ENCODE peak calls at places on chromosomes 6 and 20, in nine cellular contexts. One of them, this sample, is unnamed.
A peak's percentile ranks its signal among the peaks of the same experiment; 100 is the strongest.

GRCh38 chr6:78810146-78810545 is 57.2 kb upstream of the IRAK1BP1 start:
- DNase-seq in CD8-positive, alpha-beta T cell: no peak
- DNase-seq in PC-9: peak; percentile 22
- DNase-seq in body of pancreas: no peak
- DNase-seq in Panc1: no peak
- DNase-seq in neural progenitor cell: peak; percentile 70
- DNase-seq in upper lobe of right lung: no peak
- DNase-seq in fibroblast of lung: peak; percentile 3
- DNase-seq in breast epithelium: no peak
- DNase-seq in this sample: peak; percentile 87

GRCh38 chr6:37690964-37691735 is 6.5 kb downstream of the MDGA1 start:
- DNase-seq in CD8-positive, alpha-beta T cell: no peak
- DNase-seq in PC-9: no peak
- DNase-seq in body of pancreas: no peak
- DNase-seq in Panc1: no peak
- DNase-seq in neural progenitor cell: no peak
- DNase-seq in upper lobe of right lung: no peak
- DNase-seq in fibroblast of lung: no peak
- DNase-seq in breast epithelium: no peak
- DNase-seq in this sample: no peak

GRCh38 chr6:119957195-119957594 is 607.6 kb upstream of the MAN1A1 start:
- DNase-seq in CD8-positive, alpha-beta T cell: no peak
- DNase-seq in PC-9: no peak
- DNase-seq in body of pancreas: no peak
- DNase-seq in Panc1: no peak
- DNase-seq in neural progenitor cell: peak; percentile 57
- DNase-seq in upper lobe of right lung: no peak
- DNase-seq in fibroblast of lung: no peak
- DNase-seq in breast epithelium: no peak
- DNase-seq in this sample: no peak

GRCh38 chr20:32534661-32535240 is 50.4 kb downstream of the NOL4L start:
- DNase-seq in CD8-positive, alpha-beta T cell: peak; percentile 71
- DNase-seq in PC-9: no peak
- DNase-seq in body of pancreas: no peak
- DNase-seq in Panc1: no peak
- DNase-seq in neural progenitor cell: no peak
- DNase-seq in upper lobe of right lung: no peak
- DNase-seq in fibroblast of lung: no peak
- DNase-seq in breast epithelium: no peak
- DNase-seq in this sample: no peak

GRCh38 chr20:41201760-41202159 is 64.4 kb downstream of the PLCG1 start:
- DNase-seq in CD8-positive, alpha-beta T cell: no peak
- DNase-seq in PC-9: no peak
- DNase-seq in body of pancreas: no peak
- DNase-seq in Panc1: no peak
- DNase-seq in neural progenitor cell: no peak
- DNase-seq in upper lobe of right lung: no peak
- DNase-seq in fibroblast of lung: no peak
- DNase-seq in breast epithelium: no peak
- DNase-seq in this sample: no peak

GRCh38 chr6:161554883-161555282 is 281.0 kb upstream of the AGPAT4 start:
- DNase-seq in CD8-positive, alpha-beta T cell: no peak
- DNase-seq in PC-9: no peak
- DNase-seq in body of pancreas: no peak
- DNase-seq in Panc1: no peak
- DNase-seq in neural progenitor cell: no peak
- DNase-seq in upper lobe of right lung: no peak
- DNase-seq in fibroblast of lung: peak; percentile 1
- DNase-seq in breast epithelium: no peak
- DNase-seq in this sample: no peak

GRCh38 chr20:58651548-58651822 is 402 bp downstream of the STX16 start:
- DNase-seq in CD8-positive, alpha-beta T cell: no peak
- DNase-seq in PC-9: no peak
- DNase-seq in body of pancreas: no peak
- DNase-seq in Panc1: no peak
- DNase-seq in neural progenitor cell: peak; percentile 80
- DNase-seq in upper lobe of right lung: no peak
- DNase-seq in fibroblast of lung: no peak
- DNase-seq in breast epithelium: no peak
- DNase-seq in this sample: no peak

GRCh38 chr6:47130086-47130485 is 88.0 kb upstream of the ADGRF1 start:
- DNase-seq in CD8-positive, alpha-beta T cell: no peak
- DNase-seq in PC-9: no peak
- DNase-seq in body of pancreas: no peak
- DNase-seq in Panc1: no peak
- DNase-seq in neural progenitor cell: no peak
- DNase-seq in upper lobe of right lung: no peak
- DNase-seq in fibroblast of lung: peak; percentile 55
- DNase-seq in breast epithelium: no peak
- DNase-seq in this sample: no peak

GRCh38 chr6:116035616-116036015 is 25.1 kb downstream of the FRK start:
- DNase-seq in CD8-positive, alpha-beta T cell: no peak
- DNase-seq in PC-9: no peak
- DNase-seq in body of pancreas: no peak
- DNase-seq in Panc1: no peak
- DNase-seq in neural progenitor cell: no peak
- DNase-seq in upper lobe of right lung: no peak
- DNase-seq in fibroblast of lung: no peak
- DNase-seq in breast epithelium: no peak
- DNase-seq in this sample: no peak
- H3K4me1 ChIP-seq in CD8-positive, alpha-beta T cell: no peaks in the 10 kb centered on the region
- H3K4me1 ChIP-seq in PC-9: peaks cover 36% of the 10 kb centered on the region
- H3K4me1 ChIP-seq in body of pancreas: peaks cover 20% of the 10 kb centered on the region
- H3K4me1 ChIP-seq in Panc1: no peaks in the 10 kb centered on the region
- H3K4me1 ChIP-seq in neural progenitor cell: no peaks in the 10 kb centered on the region
- H3K4me1 ChIP-seq in upper lobe of right lung: peaks cover 4% of the 10 kb centered on the region
- H3K4me1 ChIP-seq in fibroblast of lung: no peaks in the 10 kb centered on the region
- H3K4me1 ChIP-seq in breast epithelium: no peaks in the 10 kb centered on the region
- H3K4me1 ChIP-seq in this sample: peaks cover 26% of the 10 kb centered on the region

GRCh38 chr20:20740595-20740994 is 28.2 kb upstream of the RALGAPA2 start:
- DNase-seq in CD8-positive, alpha-beta T cell: no peak
- DNase-seq in PC-9: no peak
- DNase-seq in body of pancreas: no peak
- DNase-seq in Panc1: no peak
- DNase-seq in neural progenitor cell: no peak
- DNase-seq in upper lobe of right lung: no peak
- DNase-seq in fibroblast of lung: peak; percentile 5
- DNase-seq in breast epithelium: no peak
- DNase-seq in this sample: no peak
- H3K27ac ChIP-seq in CD8-positive, alpha-beta T cell: no peak overlapping the region
- H3K27ac ChIP-seq in PC-9: no peak overlapping the region
- H3K27ac ChIP-seq in body of pancreas: no peak overlapping the region
- H3K27ac ChIP-seq in Panc1: no peak overlapping the region
- H3K27ac ChIP-seq in neural progenitor cell: no peak overlapping the region
- H3K27ac ChIP-seq in upper lobe of right lung: peak overlapping the region; percentile 43
- H3K27ac ChIP-seq in fibroblast of lung: no peak overlapping the region
- H3K27ac ChIP-seq in breast epithelium: no peak overlapping the region
- H3K27ac ChIP-seq in this sample: no peak overlapping the region

GRCh38 chr6:105803439-105803838 is 282.7 kb upstream of the PRDM1 start:
- DNase-seq in CD8-positive, alpha-beta T cell: no peak
- DNase-seq in PC-9: no peak
- DNase-seq in body of pancreas: no peak
- DNase-seq in Panc1: no peak
- DNase-seq in neural progenitor cell: no peak
- DNase-seq in upper lobe of right lung: no peak
- DNase-seq in fibroblast of lung: no peak
- DNase-seq in breast epithelium: no peak
- DNase-seq in this sample: peak; percentile 89

GRCh38 chr6:105804000-105804399 is 282.1 kb upstream of the PRDM1 start:
- DNase-seq in CD8-positive, alpha-beta T cell: no peak
- DNase-seq in PC-9: no peak
- DNase-seq in body of pancreas: no peak
- DNase-seq in Panc1: no peak
- DNase-seq in neural progenitor cell: no peak
- DNase-seq in upper lobe of right lung: no peak
- DNase-seq in fibroblast of lung: no peak
- DNase-seq in breast epithelium: no peak
- DNase-seq in this sample: no peak

GRCh38 chr6:105806486-105806920 is 279.6 kb upstream of the PRDM1 start:
- DNase-seq in CD8-positive, alpha-beta T cell: no peak
- DNase-seq in PC-9: no peak
- DNase-seq in body of pancreas: no peak
- DNase-seq in Panc1: no peak
- DNase-seq in neural progenitor cell: no peak
- DNase-seq in upper lobe of right lung: no peak
- DNase-seq in fibroblast of lung: peak; percentile 76
- DNase-seq in breast epithelium: no peak
- DNase-seq in this sample: no peak

GRCh38 chr6:105804436-105804835 is 281.7 kb upstream of the PRDM1 start:
- DNase-seq in CD8-positive, alpha-beta T cell: no peak
- DNase-seq in PC-9: no peak
- DNase-seq in body of pancreas: no peak
- DNase-seq in Panc1: no peak
- DNase-seq in neural progenitor cell: no peak
- DNase-seq in upper lobe of right lung: no peak
- DNase-seq in fibroblast of lung: peak; percentile 49
- DNase-seq in breast epithelium: no peak
- DNase-seq in this sample: peak; percentile 68

DNA sequence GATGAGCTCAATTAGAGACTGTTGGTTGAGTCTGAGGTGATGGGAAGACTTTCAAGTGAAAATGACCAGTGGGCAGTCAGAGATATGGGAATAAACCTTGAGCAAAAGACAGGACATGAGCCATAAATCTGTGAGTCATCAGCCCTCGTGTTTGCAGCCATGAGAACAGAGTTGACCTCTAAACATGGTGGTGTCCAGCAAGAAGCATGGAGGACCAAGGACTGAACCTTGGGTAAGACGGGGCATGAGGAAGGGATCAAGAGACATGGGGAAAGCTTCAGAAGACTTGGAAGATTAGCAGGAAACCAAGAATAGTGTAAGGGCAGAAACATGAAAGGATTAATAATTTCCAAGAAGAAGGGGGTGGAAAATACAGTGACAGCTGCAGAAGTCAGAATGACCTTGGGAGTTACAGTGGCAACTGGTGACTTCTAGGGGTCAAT is 280.5 kb upstream of the PRDM1 start:
- DNase-seq in CD8-positive, alpha-beta T cell: no peak
- DNase-seq in PC-9: no peak
- DNase-seq in body of pancreas: no peak
- DNase-seq in Panc1: no peak
- DNase-seq in neural progenitor cell: no peak
- DNase-seq in upper lobe of right lung: no peak
- DNase-seq in fibroblast of lung: peak; percentile 23
- DNase-seq in breast epithelium: no peak
- DNase-seq in this sample: no peak
- H3K4me1 ChIP-seq in CD8-positive, alpha-beta T cell: no peaks in the 10 kb centered on the region
- H3K4me1 ChIP-seq in PC-9: peaks cover 50% of the 10 kb centered on the region
- H3K4me1 ChIP-seq in body of pancreas: no peaks in the 10 kb centered on the region
- H3K4me1 ChIP-seq in Panc1: no peaks in the 10 kb centered on the region
- H3K4me1 ChIP-seq in neural progenitor cell: peaks cover 3% of the 10 kb centered on the region
- H3K4me1 ChIP-seq in upper lobe of right lung: peaks cover 12% of the 10 kb centered on the region
- H3K4me1 ChIP-seq in fibroblast of lung: peaks cover 16% of the 10 kb centered on the region
- H3K4me1 ChIP-seq in breast epithelium: no peaks in the 10 kb centered on the region
- H3K4me1 ChIP-seq in this sample: peaks cover 39% of the 10 kb centered on the region

GRCh38 chr20:20566523-20566922 is 145.9 kb downstream of the RALGAPA2 start:
- DNase-seq in CD8-positive, alpha-beta T cell: no peak
- DNase-seq in PC-9: no peak
- DNase-seq in body of pancreas: no peak
- DNase-seq in Panc1: no peak
- DNase-seq in neural progenitor cell: no peak
- DNase-seq in upper lobe of right lung: no peak
- DNase-seq in fibroblast of lung: no peak
- DNase-seq in breast epithelium: no peak
- DNase-seq in this sample: no peak

GRCh38 chr20:20564279-20564678 is 148.2 kb downstream of the RALGAPA2 start:
- DNase-seq in CD8-positive, alpha-beta T cell: no peak
- DNase-seq in PC-9: no peak
- DNase-seq in body of pancreas: no peak
- DNase-seq in Panc1: no peak
- DNase-seq in neural progenitor cell: no peak
- DNase-seq in upper lobe of right lung: no peak
- DNase-seq in fibroblast of lung: no peak
- DNase-seq in breast epithelium: no peak
- DNase-seq in this sample: no peak

GRCh38 chr20:20561172-20561571 is 151.3 kb downstream of the RALGAPA2 start:
- DNase-seq in CD8-positive, alpha-beta T cell: no peak
- DNase-seq in PC-9: no peak
- DNase-seq in body of pancreas: no peak
- DNase-seq in Panc1: no peak
- DNase-seq in neural progenitor cell: no peak
- DNase-seq in upper lobe of right lung: no peak
- DNase-seq in fibroblast of lung: no peak
- DNase-seq in breast epithelium: no peak
- DNase-seq in this sample: no peak

GRCh38 chr20:20561841-20562240 is 150.6 kb downstream of the RALGAPA2 start:
- DNase-seq in CD8-positive, alpha-beta T cell: no peak
- DNase-seq in PC-9: no peak
- DNase-seq in body of pancreas: no peak
- DNase-seq in Panc1: no peak
- DNase-seq in neural progenitor cell: no peak
- DNase-seq in upper lobe of right lung: no peak
- DNase-seq in fibroblast of lung: no peak
- DNase-seq in breast epithelium: no peak
- DNase-seq in this sample: no peak

GRCh38 chr20:20562507-20562906 is 149.9 kb downstream of the RALGAPA2 start:
- DNase-seq in CD8-positive, alpha-beta T cell: no peak
- DNase-seq in PC-9: no peak
- DNase-seq in body of pancreas: no peak
- DNase-seq in Panc1: no peak
- DNase-seq in neural progenitor cell: no peak
- DNase-seq in upper lobe of right lung: no peak
- DNase-seq in fibroblast of lung: no peak
- DNase-seq in breast epithelium: no peak
- DNase-seq in this sample: no peak
- H3K27ac ChIP-seq in CD8-positive, alpha-beta T cell: no peak overlapping the region
- H3K27ac ChIP-seq in PC-9: no peak overlapping the region
- H3K27ac ChIP-seq in body of pancreas: no peak overlapping the region
- H3K27ac ChIP-seq in Panc1: no peak overlapping the region
- H3K27ac ChIP-seq in neural progenitor cell: no peak overlapping the region
- H3K27ac ChIP-seq in upper lobe of right lung: no peak overlapping the region
- H3K27ac ChIP-seq in fibroblast of lung: no peak overlapping the region
- H3K27ac ChIP-seq in breast epithelium: no peak overlapping the region
- H3K27ac ChIP-seq in this sample: no peak overlapping the region

DNA sequence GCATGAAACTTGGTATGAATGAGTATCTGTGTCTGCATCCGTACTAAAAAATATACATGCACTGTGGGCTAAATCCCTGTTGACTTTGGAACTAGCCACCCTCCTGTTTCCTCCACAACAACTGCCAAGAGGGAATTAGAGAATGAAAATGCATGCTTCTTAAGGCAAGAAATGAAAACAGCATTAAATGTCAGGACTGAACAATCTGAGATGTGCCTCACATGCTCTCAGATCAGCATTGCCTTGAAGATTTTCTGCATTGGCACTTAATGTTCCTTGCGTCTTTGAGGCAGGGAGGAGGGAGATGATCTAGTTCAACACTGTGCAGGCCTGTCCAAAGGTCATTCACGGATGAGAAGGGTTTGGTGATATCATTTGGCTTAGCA is 47.7 kb upstream of the RIN2 start:
- DNase-seq in CD8-positive, alpha-beta T cell: no peak
- DNase-seq in PC-9: no peak
- DNase-seq in body of pancreas: no peak
- DNase-seq in Panc1: no peak
- DNase-seq in neural progenitor cell: no peak
- DNase-seq in upper lobe of right lung: no peak
- DNase-seq in fibroblast of lung: peak; percentile 61
- DNase-seq in breast epithelium: no peak
- DNase-seq in this sample: no peak
- H3K4me1 ChIP-seq in CD8-positive, alpha-beta T cell: no peaks in the 10 kb centered on the region
- H3K4me1 ChIP-seq in PC-9: no peaks in the 10 kb centered on the region
- H3K4me1 ChIP-seq in body of pancreas: no peaks in the 10 kb centered on the region
- H3K4me1 ChIP-seq in Panc1: peaks cover 30% of the 10 kb centered on the region
- H3K4me1 ChIP-seq in neural progenitor cell: no peaks in the 10 kb centered on the region
- H3K4me1 ChIP-seq in upper lobe of right lung: peaks cover 6% of the 10 kb centered on the region
- H3K4me1 ChIP-seq in fibroblast of lung: no peaks in the 10 kb centered on the region
- H3K4me1 ChIP-seq in breast epithelium: no peaks in the 10 kb centered on the region
- H3K4me1 ChIP-seq in this sample: no peaks in the 10 kb centered on the region

GRCh38 chr6:43695078-43695966 is 7.7 kb upstream of the MRPS18A start:
- DNase-seq in CD8-positive, alpha-beta T cell: no peak
- DNase-seq in PC-9: peak; percentile 78
- DNase-seq in body of pancreas: peak; percentile 39
- DNase-seq in Panc1: no peak
- DNase-seq in neural progenitor cell: peak; percentile 37
- DNase-seq in upper lobe of right lung: peak; percentile 74
- DNase-seq in fibroblast of lung: no peak
- DNase-seq in breast epithelium: no peak
- DNase-seq in this sample: no peak
- H3K27ac ChIP-seq in CD8-positive, alpha-beta T cell: no peak overlapping the region
- H3K27ac ChIP-seq in PC-9: peak overlapping the region; percentile 37
- H3K27ac ChIP-seq in body of pancreas: peak overlapping the region; percentile 26
- H3K27ac ChIP-seq in Panc1: no peak overlapping the region
- H3K27ac ChIP-seq in neural progenitor cell: no peak overlapping the region
- H3K27ac ChIP-seq in upper lobe of right lung: no peak overlapping the region
- H3K27ac ChIP-seq in fibroblast of lung: no peak overlapping the region
- H3K27ac ChIP-seq in breast epithelium: peak overlapping the region; percentile 59
- H3K27ac ChIP-seq in this sample: no peak overlapping the region

This sample was measured in foreskin keratinocyte.